ENCODE peak calls at places on chromosomes 3 and 15, in nine cellular contexts. R is GM13976; E is epithelial cell of esophagus; J is ELR; N is stimulated activated CD4-positive, alpha-beta T cell treated with anti-CD3 and anti-CD28 coated beads, Interleukin-2, amount 100 ng/mL, for 48 hours; Q is substantia nigra; C is hippocampal formation; K is Ammon's horn; D is fibroblast of mammary gland. B is an unnamed sample.

GRCh38 chr3:73401616-73402265 is 223.0 kb downstream of the PDZRN3 start:
- DNase-seq in C (no peak), E (no peak), K (no peak), R (no peak), Q (no peak), D (no peak), J (no peak), N (no peak), B (no peak)

GRCh38 chr3:128275316-128276150 is 122.3 kb downstream of the EEFSEC start:
- DNase-seq in R (no peak), N (no peak), Q (no peak), D (no peak), J (peak; percentile 27), C (no peak), E (peak; percentile 32), K (no peak), B (no peak)

GRCh38 chr3:21447471-21448205 is 303.4 kb downstream of the ZNF385D start:
- DNase-seq in C (no peak), N (no peak), R (no peak), E (peak; percentile 5), Q (no peak), J (no peak), K (no peak), D (peak; percentile 82), B (peak; percentile 44)

GRCh38 chr3:58164199-58164879 is 46.4 kb downstream of the DNASE1L3 start:
- DNase-seq in N (no peak), D (no peak), K (no peak), J (no peak), R (no peak), Q (no peak), C (no peak), E (no peak), B (no peak)

GRCh38 chr3:15501126-15501525 is 20.4 kb downstream of the COLQ start:
- DNase-seq in C (no peak), Q (no peak), N (no peak), E (no peak), K (no peak), D (no peak), R (no peak), J (no peak), B (no peak)

GRCh38 chr3:16547958-16548357 is 34.5 kb upstream of the RFTN1 start:
- DNase-seq in C (no peak), K (no peak), J (no peak), E (no peak), Q (no peak), D (no peak), R (no peak), N (no peak), B (no peak)

GRCh38 chr15:57566840-57567239 is 24.9 kb upstream of the MYZAP start:
- DNase-seq in N (no peak), C (no peak), E (no peak), J (peak; percentile 34), Q (no peak), R (no peak), D (no peak), K (no peak), B (no peak)

GRCh38 chr3:49966233-49966942 is 26.4 kb downstream of the RBM6 start:
- DNase-seq in D (peak; percentile 14), K (no peak), C (no peak), E (peak; percentile 65), R (no peak), J (peak; percentile 53), N (no peak), Q (no peak), B (peak; percentile 72)

GRCh38 chr15:67838789-67839332 is 984 bp downstream of the RNU6-1 start:
- DNase-seq in K (peak; percentile 73), C (peak; percentile 36), D (no peak), N (no peak), J (peak; percentile 35), Q (no peak), E (peak; percentile 59), R (no peak), B (no peak)

GRCh38 chr15:33111051-33111451 is 83.5 kb downstream of the FMN1 start:
- DNase-seq in E (no peak), Q (no peak), K (no peak), C (no peak), N (no peak), J (peak; percentile 48), D (peak; percentile 45), R (no peak), B (no peak)